ENCODE peak calls at places on chromosomes 16 and 17, in nine cellular contexts. M, Q, I, J, O, F, H, S and Z are unnamed samples.

GRCh38 chr17:20825539-20825938 is 217.3 kb downstream of the USP22 start:
- DNase-seq in O (no peak), J (no peak), S (no peak), M (no peak), F (no peak), H (no peak), I (no peak), Q (no peak), Z (no peak)

GRCh38 chr17:12386240-12386639 is 279.4 kb upstream of the MYOCD start:
- DNase-seq in M (no peak), F (no peak), H (peak), I (no peak), S (no peak), J (peak), O (no peak), Q (no peak), Z (peak)

GRCh38 chr17:6100146-6100545 is 30.0 kb downstream of the WSCD1 start:
- DNase-seq in O (no peak), J (no peak), F (no peak), M (no peak), Q (peak), H (no peak), I (no peak), S (no peak), Z (no peak)

GRCh38 chr17:3845754-3846738 is at the start of gene NCBP3:
- DNase-seq in S (peak), I (peak), F (peak), M (peak), H (peak), J (peak), Q (peak), O (peak), Z (peak)

GRCh38 chr17:44972953-44973352 is 4.8 kb upstream of the C1QL1 start:
- DNase-seq in F (no peak), J (no peak), I (no peak), H (no peak), Q (no peak), S (peak), O (no peak), M (no peak), Z (peak)

GRCh38 chr17:10875411-10875810 is 37.5 kb upstream of the PIRT start:
- DNase-seq in F (peak), Q (no peak), S (no peak), I (no peak), J (no peak), H (no peak), M (no peak), O (peak), Z (no peak)

GRCh38 chr16:46947900-46948547 is 25.4 kb downstream of the DNAJA2 start:
- DNase-seq in S (peak), I (no peak), O (peak), F (no peak), M (peak), Q (no peak), J (peak), H (no peak), Z (peak)

GRCh38 chr16:72481419-72481818 is 309.5 kb upstream of the PMFBP1 start:
- DNase-seq in H (no peak), J (no peak), Q (no peak), M (no peak), S (no peak), I (no peak), O (no peak), F (no peak), Z (peak)

GRCh38 chr17:58252141-58252540 is 13.8 kb downstream of the LPO start:
- DNase-seq in S (no peak), F (no peak), I (no peak), H (no peak), Q (no peak), J (no peak), O (no peak), M (no peak), Z (no peak)

GRCh38 chr17:29802256-29802655 is 127.8 kb downstream of the SSH2 start:
- DNase-seq in H (no peak), Q (no peak), S (no peak), O (no peak), M (no peak), J (no peak), I (no peak), F (no peak), Z (peak)

GRCh38 chr17:1013729-1014090 is 16.8 kb downstream of the TIMM22 start:
- DNase-seq in J (no peak), I (no peak), H (no peak), Q (no peak), M (no peak), F (no peak), S (no peak), O (no peak), Z (no peak)

GRCh38 chr17:80123791-80124190 is 22.4 kb downstream of the GAA start:
- DNase-seq in H (no peak), F (no peak), Q (peak), M (peak), S (peak), O (no peak), I (no peak), J (no peak), Z (peak)

GRCh38 chr16:72924918-72925630 is 122.9 kb downstream of the ZFHX3 start:
- DNase-seq in J (no peak), Q (peak), F (no peak), M (peak), O (no peak), I (no peak), H (no peak), S (peak), Z (no peak)

GRCh38 chr16:63292036-63292435 is 1255.8 kb upstream of the CDH8 start:
- DNase-seq in J (no peak), M (no peak), O (no peak), S (no peak), I (no peak), Q (peak), F (no peak), H (no peak), Z (no peak)

GRCh38 chr16:63287411-63287810 is 1251.2 kb upstream of the CDH8 start:
- DNase-seq in M (no peak), J (no peak), H (no peak), Q (no peak), O (no peak), S (peak), F (no peak), I (no peak), Z (no peak)

GRCh38 chr16:63289834-63290460 is 1253.7 kb upstream of the CDH8 start:
- DNase-seq in M (peak), H (no peak), I (no peak), O (peak), S (no peak), F (peak), J (peak), Q (peak), Z (peak)
- TF ChIP-seq CTCF in M (no peak), H (peak), I (peak), O (peak), S (peak), F (peak), J (peak), Q (no peak), Z (peak)

DNA sequence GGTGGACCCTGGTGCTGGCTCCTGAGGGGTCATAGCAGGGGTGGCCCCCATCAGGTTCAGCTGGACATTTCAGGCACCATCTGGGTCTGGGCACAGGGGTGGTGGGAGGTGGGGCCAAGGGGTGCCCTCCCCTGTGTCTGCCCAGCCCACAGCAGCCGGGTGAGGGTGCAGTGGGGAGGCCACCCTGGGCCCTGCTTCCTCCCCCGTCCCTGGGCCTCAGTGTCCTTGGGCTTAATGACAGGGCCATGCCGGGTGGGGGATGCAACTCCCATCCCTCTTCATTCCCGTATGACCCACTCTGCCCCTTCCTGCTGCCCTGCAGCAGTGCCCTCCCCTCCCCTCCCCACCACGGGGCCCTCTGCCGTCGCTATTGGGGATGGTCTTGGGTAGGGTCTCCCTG is 10.7 kb downstream of the CPNE7 start:
- DNase-seq in M (no peak), I (no peak), F (no peak), S (no peak), Q (no peak), H (no peak), J (no peak), O (no peak), Z (no peak)
- TF ChIP-seq CTCF in M (no peak), I (no peak), F (no peak), S (no peak), Q (no peak), H (no peak), J (no peak), O (no peak), Z (no peak)

DNA sequence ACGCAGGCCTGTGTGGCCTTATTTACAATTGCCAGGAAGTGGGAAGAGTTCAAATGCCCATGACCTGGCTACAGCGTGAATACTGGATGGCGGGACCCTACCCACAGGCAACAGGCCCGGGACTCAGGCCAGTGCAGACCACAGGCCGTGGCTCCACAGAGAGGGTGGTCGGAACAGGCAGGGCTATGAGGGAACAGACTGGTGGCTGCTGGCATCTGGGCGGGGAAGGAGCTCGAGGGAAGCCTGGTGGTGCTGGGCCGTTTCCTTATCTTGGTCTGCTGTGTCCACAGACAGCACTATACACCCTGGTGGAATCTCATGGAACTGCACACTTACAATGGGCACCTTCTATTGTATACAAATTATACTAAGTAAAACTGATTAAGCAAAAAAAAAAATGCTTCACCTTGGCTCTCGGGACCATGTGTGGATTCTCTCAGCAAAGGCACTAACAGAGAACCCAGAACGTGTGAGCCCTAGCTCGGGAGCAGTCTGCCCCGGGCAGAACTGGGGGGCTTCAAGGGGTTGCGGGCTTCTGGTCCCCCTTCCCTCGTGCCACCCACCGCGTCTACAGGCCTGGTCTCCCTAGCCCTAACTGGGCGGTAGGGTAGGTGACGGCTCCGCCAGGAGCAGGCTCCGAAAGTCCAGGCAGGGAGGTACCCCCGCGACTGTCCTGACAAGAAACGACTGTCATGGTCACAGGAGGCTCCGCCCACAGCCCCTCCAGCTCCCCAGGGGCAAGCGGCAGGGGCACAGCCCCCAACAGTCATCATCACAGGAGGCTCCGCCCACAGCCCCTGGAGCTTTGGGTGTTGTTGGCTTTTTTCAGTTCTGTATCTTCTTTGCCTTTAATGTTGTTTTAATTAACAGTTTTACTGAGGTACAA is 21.8 kb downstream of the CEP131 start:
- DNase-seq in Q (no peak), I (peak), S (peak), M (peak), J (peak), H (no peak), F (no peak), O (peak), Z (peak)
- TF ChIP-seq CTCF in Q (peak), I (peak), S (peak), M (no peak), J (peak), H (peak), F (peak), O (peak), Z (peak)

GRCh38 chr17:2778489-2778888 is 17.7 kb upstream of the RAP1GAP2 start:
- DNase-seq in Q (no peak), O (no peak), I (no peak), H (no peak), F (no peak), M (no peak), J (no peak), S (no peak), Z (no peak)

GRCh38 chr17:2779545-2779944 is 16.7 kb upstream of the RAP1GAP2 start:
- DNase-seq in H (no peak), F (no peak), J (no peak), M (no peak), Q (no peak), I (no peak), S (no peak), O (no peak), Z (no peak)

GRCh38 chr17:2776589-2777241 is 19.5 kb upstream of the RAP1GAP2 start:
- DNase-seq in Q (no peak), S (no peak), F (peak), H (no peak), O (peak), M (no peak), J (no peak), I (no peak), Z (no peak)

GRCh38 chr17:2780256-2780655 is 16.0 kb upstream of the RAP1GAP2 start:
- DNase-seq in F (no peak), O (no peak), Q (no peak), S (no peak), J (no peak), H (no peak), M (no peak), I (no peak), Z (no peak)

GRCh38 chr17:2777242-2777867 is 18.9 kb upstream of the RAP1GAP2 start:
- DNase-seq in M (no peak), I (no peak), O (no peak), H (no peak), S (no peak), J (no peak), F (no peak), Q (no peak), Z (no peak)
- TF ChIP-seq CTCF in M (no peak), I (no peak), O (no peak), H (no peak), S (no peak), J (no peak), F (no peak), Q (no peak), Z (no peak)

DNA sequence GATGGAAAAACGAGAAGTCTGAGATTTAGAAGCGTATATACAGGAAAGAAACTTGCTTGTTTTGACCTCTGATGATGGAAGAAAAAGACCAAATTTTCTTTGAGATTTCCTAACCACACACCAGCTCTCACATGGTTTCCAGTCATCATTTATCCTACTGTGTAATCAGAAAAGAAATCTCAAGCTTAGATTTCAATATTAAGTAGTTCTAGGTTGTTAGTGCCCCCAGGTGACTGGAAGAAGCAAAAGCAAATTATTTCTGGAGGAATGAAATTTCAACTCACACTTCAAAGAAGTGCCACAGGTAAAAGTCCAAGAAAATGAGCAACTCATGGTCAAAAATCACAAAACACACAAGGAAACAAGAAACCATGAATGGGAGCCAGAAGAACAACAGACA is 51.8 kb upstream of the KDM6B start:
- DNase-seq in H (no peak), F (no peak), Q (no peak), S (peak), O (no peak), J (peak), M (no peak), I (peak), Z (peak)
- TF ChIP-seq CTCF in H (no peak), F (no peak), Q (no peak), S (peak), O (no peak), J (peak), M (no peak), I (peak), Z (peak)

GRCh38 chr17:36845916-36846315 is 91.4 kb upstream of the LHX1 start:
- DNase-seq in H (no peak), S (no peak), Q (no peak), M (no peak), F (no peak), J (no peak), I (no peak), O (no peak), Z (no peak)
- TF ChIP-seq CTCF in H (no peak), S (no peak), Q (no peak), M (no peak), F (no peak), J (no peak), I (no peak), O (no peak), Z (no peak)

DNA sequence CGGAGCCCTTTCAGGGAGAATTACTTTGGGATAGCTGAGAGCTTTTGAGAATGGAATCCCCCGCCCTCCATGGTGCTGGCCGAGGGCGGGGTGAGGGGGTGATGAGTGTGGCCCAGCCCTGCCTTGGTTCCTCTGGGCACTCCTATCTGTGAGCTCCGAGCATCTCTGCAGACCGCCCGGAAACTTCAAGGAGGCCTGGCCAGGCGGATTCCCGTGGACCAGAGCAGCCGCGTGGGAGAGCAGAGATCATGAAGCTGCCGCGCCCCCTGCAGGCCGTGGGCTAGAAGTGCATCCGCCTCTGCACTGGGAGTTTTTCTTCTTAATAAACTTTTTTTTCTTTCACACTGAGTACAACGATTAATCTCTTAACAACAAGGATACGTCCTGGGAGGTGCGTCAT is 392.9 kb upstream of the EEF2KMT start:
- DNase-seq in I (no peak), Q (no peak), F (peak), H (no peak), M (no peak), O (peak), S (no peak), J (no peak), Z (peak)
- TF ChIP-seq CTCF in I (peak), Q (no peak), F (peak), H (no peak), M (no peak), O (peak), S (no peak), J (no peak), Z (peak)